ENCODE peak calls at places on chromosomes 13 and 19, in seven cellular contexts. O is uterus, U is kidney, G is choroid plexus epithelial cell, I is H9, B is tibial artery, S is adrenal gland. T is an unnamed sample.

GRCh38 chr13:78604782-78605611 is 1.6 kb upstream of the POU4F1 start:
- DNase-seq in O (no peak), U (no peak), G (no peak), I (peak), B (no peak), S (no peak), T (no peak)

GRCh38 chr13:111152836-111153235 is 37.7 kb downstream of the ARHGEF7 start:
- DNase-seq in O (no peak), U (no peak), G (peak), I (no peak), B (no peak), S (no peak), T (no peak)

GRCh38 chr19:18408053-18408476 is 10.6 kb upstream of the LRRC25 start:
- DNase-seq in O (no peak), U (peak), G (no peak), I (peak), B (no peak), S (peak), T (no peak)

GRCh38 chr13:71218960-71219359 is 648.0 kb downstream of the DACH1 start:
- DNase-seq in O (no peak), U (no peak), G (peak), I (no peak), B (no peak), S (no peak), T (peak)

GRCh38 chr13:43309301-43309700 is 285.9 kb downstream of the DNAJC15 start:
- DNase-seq in O (no peak), U (no peak), G (no peak), I (no peak), B (no peak), S (no peak), T (no peak)

GRCh38 chr19:14977128-14977527 is 2.5 kb downstream of the SLC1A6 start:
- DNase-seq in O (no peak), U (no peak), G (no peak), I (no peak), B (no peak), S (no peak), T (no peak)

GRCh38 chr13:97224544-97225324 is 2.6 kb downstream of the MBNL2 start:
- DNase-seq in O (no peak), U (no peak), G (peak), I (no peak), B (no peak), S (no peak), T (peak)

GRCh38 chr13:108902557-108903155 is 273.2 kb downstream of the MYO16 start:
- DNase-seq in O (no peak), U (no peak), G (peak), I (no peak), B (no peak), S (no peak), T (peak)

GRCh38 chr13:23965346-23965745 is 68.0 kb upstream of the C1QTNF9B start:
- DNase-seq in O (no peak), U (no peak), G (peak), I (no peak), B (no peak), S (no peak), T (no peak)

GRCh38 chr13:32669030-32669646 is 82.9 kb downstream of the PDS5B start:
- DNase-seq in O (no peak), U (no peak), G (peak), I (no peak), B (no peak), S (no peak), T (peak)

GRCh38 chr13:30464496-30465351 is 1.0 kb downstream of the HMGB1 start:
- DNase-seq in O (peak), U (peak), G (peak), I (peak), B (peak), S (peak), T (peak)

GRCh38 chr19:56671613-56671994 is at the start of gene ZNF835:
- DNase-seq in O (peak), U (peak), G (peak), I (no peak), B (peak), S (peak), T (no peak)

GRCh38 chr13:79525051-79525450 is 44.1 kb downstream of the NDFIP2 start:
- DNase-seq in O (no peak), U (no peak), G (no peak), I (no peak), B (no peak), S (no peak), T (no peak)

GRCh38 chr19:55206664-55207500 is 2.4 kb downstream of the PTPRH start:
- DNase-seq in O (peak), U (peak), G (peak), I (peak), B (no peak), S (peak), T (peak)

GRCh38 chr19:38736036-38736412 is 8.2 kb downstream of the CAPN12 start:
- DNase-seq in O (peak), U (peak), G (no peak), I (peak), B (peak), S (peak), T (no peak)

GRCh38 chr19:18700501-18701249 is 17.2 kb downstream of the CRTC1 start:
- DNase-seq in O (peak), U (peak), G (peak), I (peak), B (peak), S (peak), T (peak)

GRCh38 chr13:67219113-67219512 is 11.0 kb downstream of the PCDH9 start:
- DNase-seq in O (no peak), U (no peak), G (no peak), I (no peak), B (no peak), S (no peak), T (no peak)

GRCh38 chr13:28657784-28658538 is 969 bp upstream of the POMP start:
- DNase-seq in O (no peak), U (no peak), G (peak), I (no peak), B (no peak), S (no peak), T (no peak)

GRCh38 chr19:6772028-6772865 is at the start of gene VAV1:
- DNase-seq in O (no peak), U (peak), G (no peak), I (peak), B (no peak), S (no peak), T (no peak)

GRCh38 chr19:7395793-7396192 is 47.1 kb downstream of the ARHGEF18 start:
- DNase-seq in O (no peak), U (no peak), G (peak), I (no peak), B (no peak), S (no peak), T (no peak)

GRCh38 chr13:101204270-101205011 is 211.9 kb downstream of the NALCN start:
- DNase-seq in O (no peak), U (no peak), G (no peak), I (no peak), B (no peak), S (no peak), T (no peak)

GRCh38 chr13:73849292-73849691 is 284.9 kb downstream of the KLF12 start:
- DNase-seq in O (no peak), U (no peak), G (peak), I (peak), B (no peak), S (no peak), T (peak)

GRCh38 chr13:114234266-114234644 is 442 bp upstream of the CDC16 start:
- DNase-seq in O (no peak), U (no peak), G (no peak), I (no peak), B (no peak), S (no peak), T (no peak)

GRCh38 chr19:40274585-40275544 is 10.3 kb downstream of the AKT2 start:
- DNase-seq in O (no peak), U (no peak), G (no peak), I (no peak), B (peak), S (no peak), T (no peak)

GRCh38 chr19:4638330-4638729 is 986 bp upstream of the TNFAIP8L1 start:
- DNase-seq in O (peak), U (peak), G (no peak), I (no peak), B (no peak), S (peak), T (no peak)

GRCh38 chr13:76016799-76017198 is 380.7 kb downstream of the LMO7 start:
- DNase-seq in O (no peak), U (no peak), G (peak), I (peak), B (no peak), S (no peak), T (peak)

GRCh38 chr13:31046711-31047279 is 114.3 kb downstream of the TEX26 start:
- DNase-seq in O (peak), U (no peak), G (peak), I (no peak), B (no peak), S (no peak), T (no peak)

GRCh38 chr13:77979721-77980377 is 61.2 kb upstream of the EDNRB start:
- DNase-seq in O (no peak), U (no peak), G (no peak), I (no peak), B (no peak), S (no peak), T (no peak)

DNA sequence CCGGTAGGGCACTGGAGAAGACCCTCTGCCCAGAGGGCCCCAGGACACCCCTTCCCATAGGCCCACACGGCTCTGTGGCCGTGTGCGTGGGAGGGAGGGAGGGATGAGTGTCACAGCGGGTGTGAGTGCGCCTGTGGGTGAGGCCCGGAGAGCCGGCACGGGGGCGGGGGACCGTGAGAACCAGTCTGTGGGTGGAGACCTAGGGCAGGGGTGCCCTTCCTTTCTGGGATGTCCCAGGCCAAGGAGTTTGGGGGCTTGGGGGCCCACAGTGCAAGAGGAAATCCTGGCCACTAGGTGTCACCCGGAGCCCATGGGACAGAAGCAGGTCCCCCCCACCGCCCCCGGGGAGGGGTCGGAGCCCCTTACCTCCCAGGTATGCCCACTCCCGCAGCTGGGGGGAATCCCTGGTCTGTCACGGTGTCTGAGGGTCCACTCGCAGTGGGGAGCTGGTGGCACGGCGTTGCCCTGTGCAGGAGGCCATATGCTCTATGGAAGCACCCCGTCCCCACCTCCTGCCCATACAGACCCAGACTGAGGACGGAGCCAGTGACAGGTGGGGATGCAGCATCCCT is 16.0 kb upstream of the SLC7A10 start:
- DNase-seq in O (peak), U (peak), G (peak), I (no peak), B (no peak), S (no peak), T (peak)
- TF ChIP-seq CTCF in O (peak), U (peak), G (peak), I (peak), B (peak), S (peak), T (peak)

DNA sequence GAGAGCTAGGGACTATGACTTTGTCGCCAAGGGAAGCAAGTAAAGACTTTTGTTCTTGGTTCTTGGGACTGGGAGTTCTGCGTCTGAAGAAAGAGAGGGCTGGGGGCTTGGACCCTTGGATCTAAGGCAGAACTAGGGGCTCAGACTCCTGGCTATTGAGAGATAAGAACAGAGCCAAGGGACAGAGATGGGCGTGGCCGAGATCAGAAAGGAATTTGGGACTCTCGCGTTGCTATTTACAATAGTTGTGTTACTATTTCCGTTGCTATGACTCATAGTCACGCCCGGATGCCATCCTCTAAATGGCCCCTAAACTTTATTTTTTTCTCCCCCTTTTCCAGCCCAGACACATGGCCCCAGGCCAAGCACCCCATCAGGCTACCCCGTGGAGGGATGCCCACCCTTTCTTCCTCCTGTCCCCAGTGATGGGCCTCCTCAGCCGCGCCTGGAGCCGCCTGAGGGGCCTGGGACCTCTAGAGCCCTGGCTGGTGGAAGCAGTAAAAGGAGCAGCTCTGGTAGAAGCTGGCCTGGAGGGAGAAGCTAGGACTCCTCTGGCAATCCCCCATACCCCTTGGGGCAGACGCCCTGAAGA is 759 bp downstream of the PPP1R15A start:
- DNase-seq in O (peak), U (peak), G (peak), I (peak), B (peak), S (peak), T (peak)
- TF ChIP-seq CTCF in O (no peak), U (no peak), G (no peak), I (no peak), B (peak), S (no peak), T (no peak)

GRCh38 chr19:57800696-57801095 is 14.0 kb downstream of the ZNF552 start:
- DNase-seq in O (no peak), U (no peak), G (no peak), I (no peak), B (no peak), S (no peak), T (no peak)
- TF ChIP-seq CTCF in O (no peak), U (no peak), G (no peak), I (no peak), B (no peak), S (no peak), T (no peak)

GRCh38 chr19:1399745-1400144 is 1.6 kb downstream of the GAMT start:
- DNase-seq in O (no peak), U (peak), G (no peak), I (no peak), B (no peak), S (no peak), T (no peak)

GRCh38 chr19:1402411-1403070 is 1.2 kb upstream of the GAMT start:
- DNase-seq in O (no peak), U (no peak), G (no peak), I (no peak), B (no peak), S (no peak), T (peak)

GRCh38 chr19:1400281-1401137 is 833 bp downstream of the GAMT start:
- DNase-seq in O (no peak), U (no peak), G (no peak), I (no peak), B (peak), S (peak), T (peak)

GRCh38 chr19:1401889-1402217 is 511 bp upstream of the GAMT start:
- DNase-seq in O (no peak), U (no peak), G (no peak), I (no peak), B (no peak), S (no peak), T (no peak)

DNA sequence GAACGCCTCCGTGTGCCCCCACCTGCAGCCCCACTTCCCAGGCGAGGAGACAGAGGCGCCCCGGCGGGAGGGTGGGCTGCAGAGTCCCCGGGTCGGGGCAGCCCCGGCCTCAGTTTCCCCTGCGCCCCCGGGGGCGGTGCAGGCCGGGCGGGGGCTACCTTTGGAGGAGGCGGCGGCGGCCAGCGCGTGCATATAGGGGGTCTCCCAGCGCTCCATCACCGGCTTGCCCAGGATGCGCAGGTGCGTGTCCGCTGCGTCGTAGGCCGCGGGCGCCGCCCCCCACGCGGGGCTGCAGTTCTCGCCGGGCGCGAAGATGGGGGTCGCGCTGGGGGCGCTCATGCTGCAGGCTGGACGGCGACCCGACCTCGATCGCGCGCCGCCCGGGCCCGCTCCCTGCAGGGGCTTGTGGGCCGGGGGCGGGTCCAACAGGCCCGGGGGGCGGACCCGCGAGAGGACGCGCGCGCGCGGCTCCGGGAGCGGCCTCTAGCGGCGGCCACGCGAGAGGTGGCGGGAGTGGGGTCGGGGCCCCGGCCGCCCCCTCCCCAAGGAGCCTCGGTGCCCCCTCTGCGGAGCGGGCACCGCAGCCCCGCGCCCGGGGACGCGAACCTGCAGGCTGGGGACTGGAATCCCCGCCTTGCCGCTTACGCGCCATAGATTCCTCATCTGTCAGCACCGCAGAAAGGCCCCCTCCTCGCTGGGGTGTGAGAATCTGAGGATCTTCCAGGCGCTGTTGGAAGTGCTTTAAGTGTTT is at the start of gene GAMT:
- DNase-seq in O (no peak), U (no peak), G (no peak), I (no peak), B (no peak), S (no peak), T (no peak)
- TF ChIP-seq CTCF in O (peak), U (peak), G (peak), I (peak), B (peak), S (no peak), T (peak)

GRCh38 chr13:99158846-99159245 is 41.8 kb upstream of the UBAC2 start:
- DNase-seq in O (no peak), U (no peak), G (no peak), I (no peak), B (no peak), S (no peak), T (no peak)

GRCh38 chr13:99161512-99161911 is 39.1 kb upstream of the UBAC2 start:
- DNase-seq in O (no peak), U (no peak), G (no peak), I (no peak), B (no peak), S (no peak), T (no peak)

GRCh38 chr13:99162543-99162942 is 38.1 kb upstream of the UBAC2 start:
- DNase-seq in O (no peak), U (no peak), G (no peak), I (no peak), B (no peak), S (no peak), T (no peak)

GRCh38 chr13:99159331-99160061 is 41.2 kb upstream of the UBAC2 start:
- DNase-seq in O (no peak), U (no peak), G (no peak), I (no peak), B (no peak), S (no peak), T (no peak)

DNA sequence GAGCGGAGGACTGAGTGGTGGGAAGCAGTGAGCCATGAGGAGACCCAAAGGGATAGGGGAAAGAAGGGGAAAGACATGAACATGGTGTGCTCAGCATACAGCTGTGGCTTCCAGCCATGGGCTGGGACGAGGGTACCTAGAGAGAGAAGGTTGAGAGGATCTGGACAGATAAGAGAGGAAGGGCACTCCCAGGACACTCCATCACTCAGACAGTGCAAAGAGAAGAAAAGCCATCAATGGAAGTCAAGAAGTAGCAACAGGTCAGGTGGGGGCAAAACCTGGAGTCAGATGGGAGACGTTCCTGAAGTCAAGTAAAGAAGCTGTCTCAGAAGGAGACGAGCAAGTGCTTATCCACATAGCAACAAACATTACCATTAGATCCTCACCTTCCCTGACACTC is 40.2 kb upstream of the UBAC2 start:
- DNase-seq in O (no peak), U (no peak), G (no peak), I (no peak), B (no peak), S (no peak), T (no peak)
- TF ChIP-seq CTCF in O (no peak), U (no peak), G (no peak), I (no peak), B (no peak), S (no peak), T (no peak)

GRCh38 chr13:50370303-50370950 is 355.2 kb downstream of the KCNRG start:
- DNase-seq in O (no peak), U (no peak), G (no peak), I (no peak), B (no peak), S (no peak), T (no peak)

GRCh38 chr13:50366488-50367174 is 351.4 kb downstream of the KCNRG start:
- DNase-seq in O (no peak), U (no peak), G (no peak), I (no peak), B (no peak), S (no peak), T (no peak)

GRCh38 chr13:50365300-50365682 is 350.0 kb downstream of the KCNRG start:
- DNase-seq in O (no peak), U (no peak), G (no peak), I (no peak), B (no peak), S (no peak), T (no peak)

GRCh38 chr13:50365683-50366391 is 350.6 kb downstream of the KCNRG start:
- DNase-seq in O (no peak), U (no peak), G (peak), I (no peak), B (no peak), S (no peak), T (peak)

GRCh38 chr13:50369646-50370045 is 354.4 kb downstream of the KCNRG start:
- DNase-seq in O (no peak), U (no peak), G (no peak), I (no peak), B (no peak), S (no peak), T (no peak)
- TF ChIP-seq CTCF in O (no peak), U (no peak), G (no peak), I (no peak), B (no peak), S (no peak), T (no peak)

GRCh38 chr19:13825489-13826475 is 30.5 kb downstream of the ZSWIM4 start:
- DNase-seq in O (no peak), U (no peak), G (no peak), I (peak), B (no peak), S (no peak), T (peak)
- TF ChIP-seq CTCF in O (no peak), U (no peak), G (peak), I (peak), B (no peak), S (no peak), T (no peak)

T was measured in MCF 10A.